ENCODE peak calls at places on chromosomes 11 and 22, in ten cellular contexts. K, J, I, D, U, G, F, A, M and P are unnamed samples.

GRCh38 chr22:25030636-25031035 is 78.1 kb downstream of the KIAA1671 start:
- DNase-seq in M (no peak), U (peak), G (no peak), D (no peak), I (no peak), K (peak), J (no peak), F (no peak), A (no peak), P (no peak)

GRCh38 chr22:48680601-48681000 is 1147.1 kb downstream of the BRD1 start:
- DNase-seq in A (no peak), F (no peak), D (no peak), K (no peak), I (no peak), M (no peak), J (no peak), U (no peak), G (no peak), P (no peak)

GRCh38 chr22:30841264-30841663 is 127.3 kb downstream of the MORC2 start:
- DNase-seq in D (peak), A (no peak), F (no peak), J (peak), K (no peak), U (no peak), G (no peak), I (no peak), M (no peak), P (no peak)

GRCh38 chr22:31825513-31825912 is 71.7 kb downstream of the DEPDC5 start:
- DNase-seq in U (no peak), K (no peak), I (no peak), M (no peak), A (no peak), G (no peak), J (peak), F (no peak), D (no peak), P (no peak)

GRCh38 chr22:30806391-30806861 is 111.8 kb downstream of the OSBP2 start:
- DNase-seq in U (no peak), I (no peak), J (peak), K (peak), G (peak), D (peak), M (peak), A (no peak), F (no peak), P (no peak)

GRCh38 chr11:19979519-19979845 is 180.8 kb downstream of the DBX1 start:
- DNase-seq in A (no peak), J (no peak), D (no peak), U (no peak), G (no peak), F (no peak), I (no peak), M (no peak), K (no peak), P (no peak)

GRCh38 chr11:115164774-115165173 is 339.4 kb downstream of the CADM1 start:
- DNase-seq in K (peak), F (peak), U (no peak), G (no peak), J (no peak), A (no peak), I (no peak), M (no peak), D (no peak), P (no peak)

GRCh38 chr11:67289226-67289650 is at the start of gene ANKRD13D:
- DNase-seq in A (no peak), D (no peak), J (no peak), F (peak), M (no peak), U (no peak), I (no peak), K (no peak), G (no peak), P (no peak)

GRCh38 chr22:50656122-50657070 is 16.2 kb upstream of the SHANK3 start:
- DNase-seq in D (peak), M (no peak), F (no peak), K (no peak), G (peak), U (peak), J (peak), A (no peak), I (no peak), P (no peak)

GRCh38 chr11:131129474-131129873 is 213.2 kb upstream of the SNX19 start:
- DNase-seq in M (no peak), J (no peak), D (no peak), A (no peak), K (no peak), F (no peak), G (no peak), I (no peak), U (no peak), P (no peak)

GRCh38 chr11:19121646-19122045 is 4.7 kb downstream of the ZDHHC13 start:
- DNase-seq in A (no peak), F (no peak), G (no peak), J (peak), M (peak), D (no peak), K (no peak), I (no peak), U (no peak), P (no peak)

GRCh38 chr11:41983458-41983857 is 524.0 kb upstream of the LRRC4C start:
- DNase-seq in M (no peak), I (no peak), K (no peak), U (no peak), F (no peak), J (peak), A (no peak), D (no peak), G (no peak), P (no peak)

GRCh38 chr22:26318975-26319374 is 110.1 kb upstream of the ASPHD2 start:
- DNase-seq in J (peak), I (no peak), F (no peak), G (no peak), U (no peak), D (peak), K (no peak), M (peak), A (peak), P (no peak)
- TF ChIP-seq CTCF in J (peak), I (no peak), F (peak), G (peak), U (no peak), D (peak), K (peak), M (peak), A (peak), P (peak)

GRCh38 chr11:95296621-95297025 is 65.6 kb upstream of the SESN3 start:
- DNase-seq in J (no peak), M (no peak), D (no peak), F (no peak), I (no peak), K (no peak), A (no peak), G (no peak), U (no peak), P (no peak)
- TF ChIP-seq CTCF in J (no peak), M (no peak), D (no peak), F (no peak), I (no peak), K (no peak), A (no peak), G (no peak), U (no peak), P (no peak)

GRCh38 chr11:34309970-34310369 is 47.8 kb downstream of the ABTB2 start:
- DNase-seq in J (no peak), F (no peak), D (no peak), M (no peak), G (no peak), U (no peak), A (no peak), K (no peak), I (no peak), P (no peak)

GRCh38 chr11:34305780-34306179 is 52.0 kb downstream of the ABTB2 start:
- DNase-seq in I (no peak), J (no peak), K (no peak), U (no peak), A (no peak), D (no peak), M (no peak), G (no peak), F (no peak), P (no peak)

GRCh38 chr11:34311126-34311525 is 46.7 kb downstream of the ABTB2 start:
- DNase-seq in M (no peak), K (no peak), G (no peak), F (no peak), U (no peak), I (no peak), D (no peak), A (no peak), J (no peak), P (no peak)

GRCh38 chr11:34308049-34308692 is 49.6 kb downstream of the ABTB2 start:
- DNase-seq in U (no peak), A (no peak), K (no peak), M (no peak), I (no peak), F (no peak), J (peak), G (no peak), D (peak), P (no peak)

GRCh38 chr11:34308821-34309585 is 48.8 kb downstream of the ABTB2 start:
- DNase-seq in M (no peak), F (no peak), D (no peak), K (peak), G (no peak), A (no peak), I (no peak), U (no peak), J (no peak), P (no peak)
- TF ChIP-seq CTCF in M (no peak), F (peak), D (no peak), K (no peak), G (peak), A (no peak), I (no peak), U (no peak), J (no peak), P (no peak)

GRCh38 chr11:44766112-44766971 is 39.6 kb downstream of the TSPAN18 start:
- DNase-seq in U (peak), G (no peak), K (peak), J (no peak), D (no peak), M (peak), I (no peak), F (peak), A (no peak), P (no peak)
- TF ChIP-seq CTCF in U (no peak), G (no peak), K (no peak), J (no peak), D (no peak), M (peak), I (no peak), F (no peak), A (no peak), P (no peak)

GRCh38 chr11:6474806-6475500 is 1.2 kb upstream of the TRIM3 start:
- DNase-seq in D (no peak), M (no peak), I (no peak), F (no peak), U (no peak), A (no peak), K (no peak), G (no peak), J (no peak), P (no peak)

GRCh38 chr11:6474423-6474792 is 667 bp upstream of the TRIM3 start:
- DNase-seq in U (no peak), F (no peak), A (no peak), I (no peak), J (no peak), G (no peak), M (no peak), K (no peak), D (no peak), P (no peak)

GRCh38 chr11:6473481-6474422 is at the start of gene TRIM3:
- DNase-seq in A (peak), M (peak), F (peak), J (peak), D (peak), U (peak), K (peak), I (no peak), G (peak), P (peak)

GRCh38 chr11:6475936-6476335 is 2.2 kb upstream of the TRIM3 start:
- DNase-seq in J (no peak), M (no peak), F (no peak), K (no peak), I (no peak), A (no peak), G (no peak), D (no peak), U (no peak), P (no peak)

DNA sequence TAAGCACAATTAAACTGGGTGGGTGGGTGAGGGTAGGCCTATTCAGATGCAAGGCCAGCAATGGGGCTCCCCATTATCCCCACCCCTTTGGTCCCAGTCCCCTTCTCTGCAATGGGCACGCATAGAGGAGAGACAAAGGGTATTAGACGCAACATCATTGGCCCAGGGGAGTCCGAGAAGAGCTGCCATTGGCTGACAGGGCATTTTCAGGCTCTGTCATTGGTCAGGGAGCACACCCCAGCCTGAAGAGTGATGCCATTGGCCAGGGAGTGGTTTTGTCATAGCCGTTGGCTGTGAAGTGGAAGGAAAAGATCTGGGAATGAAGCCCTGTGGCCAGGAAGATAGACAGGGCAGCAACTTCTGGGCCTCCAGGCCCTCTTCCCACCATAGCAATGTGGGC is 2.8 kb upstream of the TRIM3 start:
- DNase-seq in U (no peak), J (no peak), F (no peak), D (no peak), I (no peak), A (no peak), M (no peak), G (no peak), K (no peak), P (no peak)
- TF ChIP-seq CTCF in U (no peak), J (no peak), F (no peak), D (no peak), I (no peak), A (no peak), M (no peak), G (no peak), K (no peak), P (no peak)

DNA sequence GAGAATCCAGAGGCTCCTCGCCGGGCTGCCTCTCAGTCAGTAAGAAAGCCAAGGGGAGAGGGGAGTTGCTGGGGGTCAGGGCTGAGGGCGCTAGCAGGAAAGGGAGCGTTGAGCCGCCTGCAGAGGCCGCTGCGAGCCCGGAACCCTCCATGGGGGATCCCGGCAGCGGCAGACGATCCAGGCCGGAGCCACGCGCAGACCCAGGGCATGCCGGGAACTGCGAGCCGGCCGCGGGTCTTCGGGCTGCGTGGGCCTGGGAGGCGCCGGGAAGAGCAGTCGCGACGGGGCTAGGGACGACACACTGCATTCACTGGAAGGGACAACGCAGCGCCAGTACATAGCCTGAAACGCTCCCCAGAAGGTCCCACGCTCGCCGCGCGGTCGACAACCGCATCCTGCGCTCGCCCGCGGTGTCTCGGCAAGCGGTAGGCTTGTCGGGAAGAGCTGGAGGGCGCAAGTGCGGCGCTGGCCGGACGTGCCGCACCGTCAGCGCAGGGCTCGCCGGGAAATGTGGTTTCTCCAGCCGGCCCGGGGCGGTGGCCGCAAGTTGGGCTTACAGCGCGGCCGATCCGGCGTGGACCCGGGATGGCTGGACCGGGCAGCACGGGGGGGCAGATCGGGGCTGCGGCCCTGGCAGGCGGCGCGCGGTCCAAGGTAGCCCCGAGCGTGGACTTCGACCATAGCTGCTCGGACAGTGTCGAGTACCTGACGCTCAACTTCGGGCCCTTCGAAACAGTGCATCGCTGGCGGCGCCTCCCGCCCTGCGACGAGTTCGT is at the start of gene LZTR1:
- DNase-seq in I (no peak), F (peak), G (peak), J (peak), K (peak), U (peak), A (peak), D (peak), M (peak), P (peak)
- TF ChIP-seq CTCF in I (peak), F (peak), G (peak), J (peak), K (peak), U (peak), A (no peak), D (peak), M (peak), P (peak)

GRCh38 chr22:45292675-45293402 is 8.1 kb downstream of the UPK3A start:
- DNase-seq in G (no peak), D (no peak), A (no peak), F (no peak), U (no peak), I (no peak), M (no peak), J (no peak), K (no peak), P (no peak)
- TF ChIP-seq CTCF in G (no peak), D (no peak), A (no peak), F (no peak), U (no peak), I (no peak), M (no peak), J (no peak), K (no peak), P (no peak)